ENCODE peak calls at places on chromosomes 4 and X, in nine cellular contexts. A is Calu3; D is C1 segment of cervical spinal cord; S is activated effector memory CD4-positive, alpha-beta T cell treated with Interleukin-2 at 50 U/mL for 16 hours; E is fibroblast of lung; C is D341Med; J is RCC 7860; R is NCI-H1092 treated with DMSO at 0.1 percent for 48 hours; G is activated CD4-positive, alpha-beta T cell treated with anti-CD3 and anti-CD28 coated beads, Interleukin-2, amount 50 U/mL, for 48 hours. I is an unnamed sample.

GRCh38 chrX:150863191-150863590 is 35.3 kb downstream of the CD99L2 start:
- DNase-seq in A (no peak), D (no peak), S (no peak), E (no peak), C (no peak), J (no peak), R (no peak), G (no peak), I (no peak)

GRCh38 chr4:105963461-105964400 is 68.5 kb downstream of the NPNT start:
- DNase-seq in A (no peak), D (no peak), S (no peak), E (no peak), C (no peak), J (peak), R (no peak), G (no peak), I (no peak)

GRCh38 chr4:109979932-109980717 is 67.4 kb downstream of the EGF start:
- DNase-seq in A (no peak), D (no peak), S (no peak), E (peak), C (no peak), J (peak), R (no peak), G (no peak), I (no peak)

GRCh38 chrX:17563515-17563914 is 173.8 kb upstream of the SCML1 start:
- DNase-seq in A (no peak), D (no peak), S (no peak), E (no peak), C (no peak), J (peak), R (no peak), G (peak), I (no peak)

GRCh38 chr4:7736436-7737267 is 203.0 kb downstream of the AFAP1 start:
- DNase-seq in A (no peak), D (no peak), S (no peak), E (no peak), C (no peak), J (peak), R (no peak), G (no peak), I (no peak)

GRCh38 chr4:107705742-107706556 is 14.1 kb downstream of the PAPSS1 start:
- DNase-seq in A (no peak), D (no peak), S (no peak), E (no peak), C (no peak), J (no peak), R (no peak), G (no peak), I (no peak)

GRCh38 chr4:89136525-89136924 is 25.2 kb downstream of the TIGD2 start:
- DNase-seq in A (no peak), D (no peak), S (no peak), E (no peak), C (no peak), J (no peak), R (no peak), G (no peak), I (no peak)

GRCh38 chr4:1198070-1198844 is 25.9 kb upstream of the SPON2 start:
- DNase-seq in A (no peak), D (no peak), S (no peak), E (no peak), C (no peak), J (no peak), R (no peak), G (no peak), I (no peak)

GRCh38 chrX:13357925-13358324 is 38.1 kb upstream of the ATXN3L start:
- DNase-seq in A (no peak), D (no peak), S (no peak), E (no peak), C (peak), J (no peak), R (no peak), G (no peak), I (no peak)

GRCh38 chr4:185276036-185276435 is 66.6 kb downstream of the SNX25 start:
- DNase-seq in A (no peak), D (no peak), S (no peak), E (peak), C (no peak), J (no peak), R (no peak), G (no peak), I (no peak)

GRCh38 chr4:8393593-8394038 is 46.9 kb downstream of the ACOX3 start:
- DNase-seq in A (no peak), D (peak), S (no peak), E (peak), C (no peak), J (peak), R (peak), G (no peak), I (no peak)

GRCh38 chr4:159146007-159146330 is 43.1 kb downstream of the RAPGEF2 start:
- DNase-seq in A (no peak), D (no peak), S (no peak), E (no peak), C (no peak), J (no peak), R (no peak), G (no peak), I (no peak)

GRCh38 chr4:6419452-6420028 is 52.9 kb downstream of the PPP2R2C start:
- DNase-seq in A (no peak), D (peak), S (no peak), E (no peak), C (no peak), J (no peak), R (no peak), G (no peak), I (no peak)

GRCh38 chr4:24003926-24004325 is 114.1 kb upstream of the PPARGC1A start:
- DNase-seq in A (no peak), D (no peak), S (no peak), E (no peak), C (no peak), J (no peak), R (no peak), G (no peak), I (no peak)

GRCh38 chrX:16873106-16873505 is 2.9 kb upstream of the RBBP7 start:
- DNase-seq in A (no peak), D (no peak), S (no peak), E (no peak), C (no peak), J (no peak), R (no peak), G (no peak), I (peak)

GRCh38 chr4:83128235-83128929 is 13.9 kb upstream of the PLAC8 start:
- DNase-seq in A (no peak), D (no peak), S (no peak), E (peak), C (no peak), J (peak), R (no peak), G (no peak), I (no peak)

GRCh38 chrX:136065044-136065671 is 79.9 kb downstream of the SLC9A6 start:
- DNase-seq in A (no peak), D (no peak), S (peak), E (peak), C (peak), J (no peak), R (no peak), G (no peak), I (no peak)

GRCh38 chr4:4862665-4863482 is 3.4 kb downstream of the MSX1 start:
- DNase-seq in A (no peak), D (no peak), S (no peak), E (no peak), C (no peak), J (no peak), R (no peak), G (no peak), I (no peak)

GRCh38 chr4:74794341-74794801 is at the start of gene BTC:
- DNase-seq in A (peak), D (peak), S (no peak), E (peak), C (peak), J (no peak), R (no peak), G (no peak), I (peak)

GRCh38 chr4:181643466-181643865 is 599.7 kb upstream of the TENM3 start:
- DNase-seq in A (no peak), D (no peak), S (no peak), E (no peak), C (no peak), J (no peak), R (no peak), G (no peak), I (no peak)

GRCh38 chr4:187127456-187127855 is 403.8 kb upstream of the FAT1 start:
- DNase-seq in A (no peak), D (no peak), S (no peak), E (no peak), C (no peak), J (no peak), R (no peak), G (no peak), I (no peak)

GRCh38 chr4:15015170-15015569 is 12.9 kb downstream of the CPEB2 start:
- DNase-seq in A (no peak), D (no peak), S (no peak), E (no peak), C (no peak), J (no peak), R (no peak), G (no peak), I (no peak)